ENCODE peak calls at places on chromosomes 2 and 18, in seven cellular contexts. V, H, J, Q, T, F and A are unnamed samples.

GRCh38 chr2:132597831-132598230 is 72.2 kb downstream of the LYPD1 start:
- DNase-seq in V (no peak), H (no peak), T (no peak), J (no peak), F (no peak), Q (no peak), A (no peak)

GRCh38 chr2:201402651-201403573 is 45.8 kb upstream of the FLACC1 start:
- DNase-seq in H (no peak), Q (no peak), J (no peak), T (no peak), V (no peak), F (no peak), A (no peak)

GRCh38 chr18:77512152-77512551 is 262.5 kb downstream of the GALR1 start:
- DNase-seq in F (no peak), J (no peak), T (no peak), V (no peak), Q (no peak), H (no peak), A (no peak)

GRCh38 chr2:232931636-232932035 is 61.6 kb downstream of the SNORC start:
- DNase-seq in V (no peak), Q (no peak), H (no peak), J (no peak), F (no peak), T (no peak), A (no peak)

GRCh38 chr18:12317664-12318333 is 9.8 kb downstream of the TUBB6 start:
- DNase-seq in V (no peak), Q (no peak), J (no peak), F (no peak), T (no peak), H (no peak), A (peak)

GRCh38 chr18:54222922-54223567 is 1.4 kb downstream of the MBD2 start:
- DNase-seq in F (no peak), H (peak), Q (no peak), J (peak), V (peak), T (no peak), A (peak)

GRCh38 chr2:47346-48218 is 1.3 kb upstream of the FAM110C start:
- DNase-seq in F (no peak), V (no peak), H (no peak), T (peak), Q (no peak), J (peak), A (no peak)

GRCh38 chr2:6352906-6353515 is 512.7 kb downstream of the CMPK2 start:
- DNase-seq in H (peak), F (peak), Q (peak), J (peak), V (no peak), T (peak), A (peak)

GRCh38 chr2:46306988-46307655 is 9.9 kb downstream of the EPAS1 start:
- DNase-seq in T (no peak), H (no peak), V (no peak), F (no peak), J (no peak), Q (peak), A (no peak)

GRCh38 chr2:134446431-134447091 is 192.7 kb downstream of the MGAT5 start:
- DNase-seq in J (no peak), T (no peak), V (no peak), Q (peak), F (no peak), H (no peak), A (no peak)

DNA sequence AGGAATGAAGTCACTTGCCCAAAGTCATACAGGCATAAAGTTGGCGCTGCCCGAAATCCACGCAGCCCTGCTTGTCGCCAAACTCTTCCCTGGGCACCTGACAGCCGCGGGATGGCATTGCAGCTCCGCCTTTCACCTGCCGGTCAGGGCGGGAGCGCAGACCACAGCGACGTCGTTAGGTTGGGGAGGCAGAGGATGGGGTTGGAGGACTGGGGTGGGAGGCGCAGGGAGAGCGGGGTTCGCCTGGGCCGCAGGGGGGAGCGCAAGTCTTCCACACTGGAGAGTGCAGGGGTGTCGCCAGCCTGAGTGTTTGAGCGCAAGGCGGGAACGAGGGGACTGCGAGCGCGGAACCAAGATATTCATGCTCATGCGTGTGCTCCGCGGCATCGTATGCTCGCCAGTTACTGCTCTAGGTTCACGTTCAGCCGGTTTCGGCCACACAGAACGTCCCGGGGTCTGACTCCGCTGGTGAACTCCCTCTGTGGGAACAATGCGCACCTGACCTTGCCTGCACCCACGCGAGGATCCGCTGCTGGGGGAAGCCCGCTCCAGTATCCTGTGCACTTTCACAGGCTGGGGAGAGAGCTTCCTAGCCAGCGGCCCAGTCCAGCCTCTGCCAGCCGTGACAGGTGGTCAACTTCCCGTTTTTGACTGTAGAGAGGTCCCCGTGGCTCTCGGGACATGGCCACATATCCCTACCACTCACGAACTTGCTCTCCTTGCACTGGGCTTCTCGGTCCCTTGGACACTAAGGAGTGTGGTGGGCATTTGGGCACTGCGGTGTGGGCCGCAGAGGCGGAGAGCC is 767 bp upstream of the NPPC start:
- DNase-seq in V (no peak), J (no peak), T (peak), F (peak), H (peak), Q (peak), A (no peak)
- TF ChIP-seq CTCF in V (no peak), J (peak), T (peak), F (no peak), H (peak), Q (no peak), A (no peak)

DNA sequence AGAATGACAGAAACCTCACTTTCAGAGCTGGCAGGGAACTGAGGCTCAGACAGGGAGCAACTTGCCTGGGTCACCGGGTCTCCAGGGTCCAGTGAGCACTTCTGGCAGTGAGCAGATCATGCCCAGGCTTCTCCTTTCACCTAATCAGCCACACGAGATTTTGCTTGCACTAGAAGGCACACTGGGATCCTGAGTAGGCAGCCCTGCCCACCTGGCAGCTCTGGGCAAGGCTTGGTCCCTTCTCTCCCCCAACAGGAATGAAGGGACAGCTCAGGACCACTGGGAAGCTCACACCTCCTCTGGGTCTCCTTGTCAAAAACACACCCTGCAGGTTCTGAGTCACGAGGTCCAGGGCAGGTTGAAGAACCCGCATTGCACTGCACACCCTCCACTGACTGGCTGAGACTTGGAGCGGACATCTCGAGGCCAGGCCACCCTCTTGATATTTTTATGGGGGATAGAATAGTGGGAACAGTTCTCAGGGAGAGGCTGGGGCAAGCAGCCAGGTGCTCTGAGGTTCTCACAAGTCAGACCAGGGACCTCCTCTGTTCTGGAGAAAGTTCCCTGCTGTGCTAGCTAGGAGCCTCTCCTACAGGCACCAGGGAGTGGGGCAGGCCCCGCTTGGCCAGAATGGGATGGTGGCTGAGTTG is 5.7 kb downstream of the MAL start:
- DNase-seq in F (no peak), Q (peak), H (no peak), T (no peak), J (no peak), V (no peak), A (no peak)
- H3K27ac ChIP-seq in F (no peak), Q (peak), H (no peak), T (no peak), J (no peak), V (no peak), A (no peak)

GRCh38 chr18:3706279-3707097 is 256.5 kb downstream of the TGIF1 start:
- DNase-seq in F (no peak), V (no peak), Q (no peak), H (no peak), J (peak), T (no peak), A (no peak)

GRCh38 chr18:3709166-3709565 is 259.2 kb downstream of the TGIF1 start:
- DNase-seq in V (no peak), Q (no peak), J (no peak), F (no peak), H (no peak), T (no peak), A (no peak)

GRCh38 chr18:3704556-3705162 is 254.7 kb downstream of the TGIF1 start:
- DNase-seq in T (no peak), V (no peak), F (no peak), Q (no peak), H (no peak), J (no peak), A (no peak)

DNA sequence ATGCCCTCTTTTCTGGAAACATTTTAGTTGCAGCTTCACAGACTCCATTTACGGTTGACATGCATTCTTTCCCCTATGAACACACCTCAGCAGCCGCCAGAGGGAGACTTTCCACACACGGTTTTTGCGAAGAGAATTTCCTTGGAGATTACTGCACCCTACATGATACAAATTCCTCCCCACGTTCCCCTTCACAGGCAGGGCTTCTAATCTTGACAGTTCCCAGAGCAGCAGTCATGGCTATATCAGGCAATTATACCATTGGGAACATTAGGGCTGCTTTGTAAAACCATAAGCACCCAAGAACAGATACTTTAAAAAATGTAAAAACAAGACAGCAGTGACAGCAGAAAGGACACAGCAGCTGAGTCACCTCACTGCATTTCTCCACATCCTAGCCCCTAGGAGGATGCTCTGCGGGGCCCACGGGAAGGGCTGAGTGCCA is 253.8 kb downstream of the TGIF1 start:
- DNase-seq in Q (peak), T (peak), J (peak), H (peak), V (peak), F (peak), A (peak)
- TF ChIP-seq EZH2phosphoT487 in Q (no peak), T (no peak), J (no peak), H (no peak), V (no peak), F (no peak), A (no peak)

DNA sequence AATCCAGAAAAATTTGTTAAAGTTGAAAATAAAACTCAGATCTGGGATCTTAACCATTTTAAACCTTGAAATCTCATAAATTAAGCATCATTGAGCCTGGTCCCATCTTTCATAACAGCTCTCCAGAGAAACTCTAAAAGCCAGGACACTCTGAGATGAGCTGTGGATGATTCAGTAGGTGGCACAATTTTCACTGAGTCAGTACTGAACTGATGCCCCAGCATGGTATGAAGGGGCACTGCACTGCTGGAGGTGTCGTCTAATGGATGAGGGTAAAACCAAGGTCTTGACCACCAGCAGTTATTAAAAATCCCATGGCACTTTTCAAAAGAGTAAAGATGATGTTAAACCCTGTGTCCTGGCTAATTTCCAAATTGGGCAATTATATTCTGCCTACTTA is 170.6 kb downstream of the FIGN start:
- DNase-seq in J (no peak), Q (peak), T (no peak), F (no peak), V (no peak), H (no peak), A (no peak)
- TF ChIP-seq CTCF in J (no peak), Q (peak), T (peak), F (peak), V (no peak), H (no peak), A (no peak)

GRCh38 chr2:36473230-36473629 is 117.7 kb downstream of the CRIM1 start:
- DNase-seq in H (no peak), F (no peak), V (no peak), Q (no peak), J (no peak), T (no peak), A (no peak)
- H3K27ac ChIP-seq in H (no peak), F (no peak), V (no peak), Q (no peak), J (no peak), T (no peak), A (no peak)

DNA sequence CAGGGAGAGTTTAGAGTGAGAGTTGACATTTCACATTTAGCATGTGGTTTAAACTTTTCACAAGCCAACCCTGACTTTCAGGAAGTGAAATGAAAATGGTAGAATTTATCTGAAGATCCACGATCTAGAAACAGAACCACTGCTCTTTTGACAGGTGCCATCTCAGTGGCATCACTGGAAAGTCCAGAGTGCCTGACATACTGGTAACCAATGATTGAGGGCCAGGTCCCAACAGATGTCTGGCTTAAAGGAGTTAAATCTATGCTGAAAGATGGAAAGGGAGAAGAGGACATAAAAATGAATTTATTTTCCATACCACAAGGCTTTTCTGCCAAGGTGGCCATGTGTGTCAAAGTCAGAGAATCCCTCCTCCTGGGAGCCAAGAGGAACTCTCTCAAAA is 2.7 kb downstream of the IL36G start:
- DNase-seq in F (no peak), V (no peak), J (no peak), T (no peak), H (no peak), Q (no peak), A (no peak)
- TF ChIP-seq EZH2phosphoT487 in F (no peak), V (no peak), J (no peak), T (no peak), H (no peak), Q (no peak), A (no peak)

GRCh38 chr2:128172191-128172590 is 81.2 kb downstream of the UGGT1 start:
- DNase-seq in V (no peak), H (peak), Q (peak), J (no peak), F (no peak), T (peak), A (no peak)
- TF ChIP-seq CTCF in V (peak), H (peak), Q (peak), J (peak), F (peak), T (peak), A (peak)

GRCh38 chr2:241063587-241063986 is 38.5 kb downstream of the MTERF4 start:
- DNase-seq in F (peak), T (peak), J (no peak), H (no peak), Q (no peak), V (no peak), A (no peak)
- H3K27ac ChIP-seq in F (no peak), T (no peak), J (no peak), H (no peak), Q (no peak), V (no peak), A (no peak)